ENCODE peak calls at places on chromosome 21, in four cellular contexts. B, J, V and S are unnamed samples.
A peak's percentile ranks its signal among the peaks of the same experiment; 100 is the strongest.

GRCh38 chr21:35324372-35325220 is 275.5 kb upstream of the RUNX1 start:
- DNase-seq in V (no peak), B (no peak), J (no peak), S (peak; percentile 78)

GRCh38 chr21:18772404-18772803 is 368.8 kb upstream of the TMPRSS15 start:
- DNase-seq in V (no peak), J (no peak), B (no peak), S (no peak)

GRCh38 chr21:42250422-42251403 is 31.8 kb downstream of the ABCG1 start:
- DNase-seq in J (no peak), V (no peak), B (no peak), S (no peak)

GRCh38 chr21:34351786-34352241 is 12.0 kb upstream of the KCNE2 start:
- DNase-seq in V (peak; percentile 63), B (peak; percentile 69), J (peak; percentile 54), S (peak; percentile 82)

GRCh38 chr21:28485301-28486022 is 507.2 kb downstream of the LTN1 start:
- DNase-seq in V (no peak), B (no peak), J (no peak), S (peak; percentile 83)

GRCh38 chr21:29104239-29104708 is 26.2 kb upstream of the MAP3K7CL start:
- DNase-seq in B (peak; percentile 34), V (no peak), J (peak; percentile 45), S (no peak)

GRCh38 chr21:15057290-15057689 is 7.5 kb downstream of the NRIP1 start:
- DNase-seq in B (no peak), V (no peak), J (no peak), S (no peak)

GRCh38 chr21:15015622-15016471 is 49.0 kb downstream of the NRIP1 start:
- DNase-seq in J (no peak), B (no peak), V (no peak), S (peak; percentile 63)

GRCh38 chr21:37060296-37060695 is 12.6 kb downstream of the PIGP start:
- DNase-seq in J (no peak), B (no peak), V (peak; percentile 91), S (peak; percentile 95)

GRCh38 chr21:43734830-43735229 is 15.9 kb downstream of the PDXK start:
- DNase-seq in B (no peak), V (no peak), J (no peak), S (peak; percentile 95)

GRCh38 chr21:43937898-43938309 is 72.9 kb downstream of the AGPAT3 start:
- DNase-seq in J (no peak), V (no peak), B (peak; percentile 65), S (no peak)

GRCh38 chr21:44918581-44919033 is 2.1 kb downstream of the ITGB2 start:
- DNase-seq in B (no peak), V (no peak), J (no peak), S (no peak)

GRCh38 chr21:38819051-38819718 is 13.5 kb downstream of the ETS2 start:
- DNase-seq in B (no peak), V (no peak), J (no peak), S (no peak)

GRCh38 chr21:43771698-43772367 is 4.3 kb downstream of the CSTB start:
- DNase-seq in J (no peak), B (no peak), V (no peak), S (no peak)

GRCh38 chr21:42047821-42048613 is 23.1 kb upstream of the UMODL1 start:
- DNase-seq in V (no peak), B (no peak), J (no peak), S (peak; percentile 98)

GRCh38 chr21:46409641-46410406 is 48.9 kb upstream of the DIP2A start:
- DNase-seq in J (no peak), V (no peak), B (no peak), S (no peak)

GRCh38 chr21:33384851-33385331 is 18.3 kb upstream of the IFNGR2 start:
- DNase-seq in J (no peak), V (no peak), B (no peak), S (no peak)

GRCh38 chr21:21003701-21004100 is 5.5 kb downstream of the NCAM2 start:
- DNase-seq in B (no peak), V (peak; percentile 11), J (no peak), S (peak; percentile 17)

GRCh38 chr21:40863839-40864238 is 16.9 kb upstream of the DSCAM start:
- DNase-seq in B (no peak), J (no peak), V (no peak), S (no peak)

GRCh38 chr21:16587141-16587570 is 857.4 kb downstream of the USP25 start:
- DNase-seq in V (peak; percentile 18), B (no peak), J (no peak), S (peak; percentile 50)

GRCh38 chr21:43608225-43608624 is 51.1 kb downstream of the HSF2BP start:
- DNase-seq in J (no peak), B (no peak), V (no peak), S (no peak)

GRCh38 chr21:46554431-46555224 is 50.3 kb downstream of the S100B start:
- DNase-seq in J (no peak), B (no peak), V (no peak), S (peak; percentile 18)

GRCh38 chr21:44087426-44088400 is 19.5 kb upstream of the PWP2 start:
- DNase-seq in V (no peak), B (no peak), J (no peak), S (peak; percentile 18)

GRCh38 chr21:31218830-31219608 is 125.0 kb downstream of the TIAM1 start:
- DNase-seq in J (peak; percentile 11), V (no peak), B (no peak), S (no peak)

GRCh38 chr21:33799378-33800090 is 116.1 kb downstream of the ATP5PO start:
- DNase-seq in J (peak; percentile 56), V (no peak), B (no peak), S (no peak)